ENCODE peak calls at places on chromosomes 12 and 14, in nine cellular contexts. S is kidney, V is PC-3, Z is mammary epithelial cell, U is neural progenitor cell, G is IMR-90, X is mesendoderm, K is endothelial cell of umbilical vein, Y is HCT116. I is an unnamed sample.
A peak's percentile ranks its signal among the peaks of the same experiment; 100 is the strongest.

GRCh38 chr14:68687746-68688145 is 105.1 kb downstream of the ZFP36L1 start:
- DNase-seq in U (no peak), X (peak; percentile 36), Y (peak; percentile 70), S (no peak), Z (peak; percentile 98), G (peak; percentile 92), V (peak; percentile 96), K (no peak), I (no peak)

GRCh38 chr12:20342111-20342510 is 26.2 kb upstream of the PDE3A start:
- DNase-seq in V (no peak), U (no peak), K (no peak), G (peak; percentile 38), S (no peak), Z (no peak), X (no peak), Y (no peak), I (no peak)

GRCh38 chr12:124687695-124688301 is 120.4 kb upstream of the NCOR2 start:
- DNase-seq in K (peak; percentile 58), S (peak; percentile 63), V (no peak), U (peak; percentile 53), G (no peak), Z (no peak), X (no peak), Y (no peak), I (peak; percentile 90)

GRCh38 chr12:53381739-53382630 is 2.0 kb downstream of the SP1 start:
- DNase-seq in U (peak; percentile 74), Z (peak; percentile 95), Y (no peak), X (peak; percentile 91), V (peak; percentile 72), S (peak; percentile 87), G (peak; percentile 44), K (peak; percentile 45), I (peak; percentile 21)

GRCh38 chr14:90730367-90730766 is 85.9 kb downstream of the TTC7B start:
- DNase-seq in S (no peak), U (no peak), Y (no peak), G (no peak), V (no peak), K (no peak), Z (no peak), X (no peak), I (no peak)

GRCh38 chr12:75553865-75554555 is 42.6 kb upstream of the KRR1 start:
- DNase-seq in Z (no peak), Y (no peak), S (no peak), G (peak; percentile 27), V (no peak), X (peak; percentile 39), U (no peak), K (no peak), I (peak; percentile 9)

GRCh38 chr14:97002454-97002853 is 205.3 kb downstream of the VRK1 start:
- DNase-seq in G (no peak), K (no peak), Y (no peak), U (no peak), Z (no peak), S (no peak), V (no peak), X (no peak), I (no peak)

GRCh38 chr12:2013527-2014223 is 9.4 kb upstream of the DCP1B start:
- DNase-seq in Z (no peak), S (peak; percentile 83), Y (no peak), V (no peak), X (peak; percentile 68), K (peak; percentile 44), U (no peak), G (peak; percentile 20), I (no peak)

GRCh38 chr12:6277982-6278438 is 32.5 kb upstream of the PLEKHG6 start:
- DNase-seq in Y (no peak), Z (peak; percentile 85), K (no peak), U (no peak), X (peak; percentile 53), S (peak; percentile 88), V (peak; percentile 69), G (no peak), I (no peak)

GRCh38 chr14:97978336-97978735 is 1181.2 kb downstream of the VRK1 start:
- DNase-seq in S (peak; percentile 91), K (no peak), U (peak; percentile 88), Z (peak; percentile 70), G (no peak), Y (peak; percentile 6), V (peak; percentile 68), X (peak; percentile 83), I (peak; percentile 92)

GRCh38 chr12:32586390-32586789 is 92.7 kb upstream of the DNM1L start:
- DNase-seq in V (peak; percentile 49), S (no peak), U (no peak), Y (no peak), X (no peak), K (peak; percentile 96), Z (peak; percentile 84), G (peak; percentile 54), I (peak; percentile 60)

GRCh38 chr14:56304456-56304855 is 186.2 kb downstream of the PELI2 start:
- DNase-seq in G (no peak), X (no peak), U (no peak), Y (no peak), S (no peak), K (no peak), V (no peak), Z (no peak), I (no peak)

GRCh38 chr12:115956674-115957073 is 320.8 kb downstream of the MED13L start:
- DNase-seq in K (no peak), Z (no peak), U (no peak), Y (no peak), X (no peak), V (no peak), S (no peak), G (no peak), I (no peak)

GRCh38 chr12:4977104-4977503 is 66.6 kb upstream of the KCNA5 start:
- DNase-seq in X (no peak), U (no peak), Y (no peak), V (no peak), K (no peak), S (no peak), Z (no peak), G (no peak), I (no peak)

GRCh38 chr12:39620664-39621658 is 1.4 kb upstream of the ABCD2 start:
- DNase-seq in K (no peak), X (peak; percentile 13), V (peak; percentile 6), G (no peak), U (no peak), S (no peak), Z (no peak), Y (no peak), I (no peak)

GRCh38 chr12:63206908-63207307 is 55.9 kb upstream of the AVPR1A start:
- DNase-seq in Y (no peak), K (no peak), X (no peak), Z (peak; percentile 67), U (no peak), S (no peak), V (peak; percentile 34), G (no peak), I (no peak)

GRCh38 chr12:49969027-49969426 is 3.7 kb upstream of the AQP6 start:
- DNase-seq in G (no peak), V (no peak), Y (no peak), K (no peak), U (no peak), X (no peak), Z (no peak), S (no peak), I (no peak)

GRCh38 chr12:14613718-14614117 is 46.0 kb upstream of the PLBD1 start:
- DNase-seq in V (no peak), Z (peak; percentile 21), S (no peak), Y (no peak), X (no peak), K (no peak), U (no peak), G (no peak), I (no peak)
- H3K4me3 ChIP-seq in V (no peak overlapping the region), Z (no peak overlapping the region), S (no peak overlapping the region), Y (no peak overlapping the region), X (no peak overlapping the region), K (no peak overlapping the region), U (no peak overlapping the region), G (no peak overlapping the region), I (no peak overlapping the region)

GRCh38 chr12:47814539-47815170 is 5.0 kb downstream of the HDAC7 start:
- DNase-seq in X (no peak), V (no peak), G (no peak), Z (no peak), U (no peak), S (peak; percentile 53), Y (no peak), K (no peak), I (no peak)

GRCh38 chr12:47811581-47812484 is 7.9 kb downstream of the HDAC7 start:
- DNase-seq in K (peak; percentile 83), G (peak; percentile 86), U (no peak), X (no peak), Z (no peak), V (no peak), S (no peak), Y (no peak), I (no peak)

GRCh38 chr12:47811070-47811391 is 8.7 kb downstream of the HDAC7 start:
- DNase-seq in G (no peak), Y (no peak), Z (no peak), K (no peak), V (no peak), S (no peak), X (peak; percentile 81), U (no peak), I (no peak)

GRCh38 chr12:47813491-47814196 is 6.1 kb downstream of the HDAC7 start:
- DNase-seq in S (peak; percentile 78), V (no peak), U (peak; percentile 53), Y (no peak), G (no peak), Z (no peak), X (peak; percentile 89), K (peak; percentile 55), I (no peak)

GRCh38 chr12:47812797-47813490 is 6.8 kb downstream of the HDAC7 start:
- DNase-seq in G (peak; percentile 83), Z (peak; percentile 79), K (peak; percentile 87), X (peak; percentile 97), U (peak; percentile 89), S (peak; percentile 97), V (peak; percentile 72), Y (no peak), I (peak; percentile 92)
- H3K9ac ChIP-seq in G (peak overlapping the region; percentile 66), Z (peak overlapping the region; percentile 40), K (peak overlapping the region; percentile 72), X (peak overlapping the region; percentile 51), U (no peak overlapping the region), S (peak overlapping the region; percentile 74), V (peak overlapping the region; percentile 33), Y (peak overlapping the region; percentile 67), I (peak overlapping the region; percentile 44)

DNA sequence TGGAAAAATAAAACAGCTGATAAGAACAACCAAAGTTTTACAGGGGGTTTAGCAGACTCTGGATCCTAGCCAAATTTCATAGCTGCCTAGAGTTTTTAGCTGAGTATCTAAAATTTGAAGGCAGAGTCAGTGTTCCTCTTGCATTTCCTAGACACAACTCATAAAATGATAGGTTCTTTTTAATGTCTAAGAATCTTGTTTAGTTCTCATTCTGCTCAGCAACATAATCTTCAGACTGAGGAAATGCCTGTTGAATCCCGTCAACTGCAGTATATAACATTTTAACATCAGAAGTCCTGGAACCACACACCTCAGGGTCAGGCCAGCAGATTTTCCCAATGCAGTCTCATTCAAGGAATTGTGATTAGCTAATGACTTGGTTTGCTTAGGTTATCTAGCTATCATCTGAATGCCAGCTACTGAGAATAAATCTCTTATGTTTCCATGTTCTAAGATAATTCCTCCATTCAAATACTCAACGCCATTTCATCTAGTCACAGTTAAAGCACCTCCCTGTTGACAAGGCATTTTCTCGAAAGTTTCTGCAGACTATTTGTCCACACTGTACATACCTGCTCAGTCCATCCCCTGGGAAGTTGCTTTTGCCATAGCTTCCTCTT is 411.6 kb downstream of the BCAT1 start:
- DNase-seq in Z (no peak), S (no peak), X (no peak), Y (no peak), U (no peak), G (no peak), K (no peak), V (no peak), I (no peak)
- H3K4me3 ChIP-seq in Z (no peak overlapping the region), S (peak overlapping the region; percentile 32), X (no peak overlapping the region), Y (no peak overlapping the region), U (no peak overlapping the region), G (no peak overlapping the region), K (no peak overlapping the region), V (no peak overlapping the region), I (no peak overlapping the region)

GRCh38 chr14:81067156-81067555 is 111.7 kb downstream of the TSHR start:
- DNase-seq in U (no peak), Y (no peak), S (no peak), X (no peak), K (no peak), Z (no peak), G (no peak), V (no peak), I (no peak)
- H3K9ac ChIP-seq in U (no peak overlapping the region), Y (no peak overlapping the region), S (no peak overlapping the region), X (no peak overlapping the region), K (no peak overlapping the region), Z (no peak overlapping the region), G (no peak overlapping the region), V (no peak overlapping the region), I (no peak overlapping the region)

I was measured in DND-41.